ENCODE peak calls at places on chromosomes 5 and 9, in ten cellular contexts. Q is heart left ventricle, R is EH, E is EL, C is endothelial cell, M is kidney glomerular epithelial cell, T is KBM-7, A is hypothalamus, X is non-pigmented ciliary epithelial cell, O is H1. J is an unnamed sample.

GRCh38 chr9:106970219-106970975 is 107.4 kb downstream of the ZNF462 start:
- DNase-seq in R (peak), T (no peak), M (no peak), X (no peak), C (no peak), E (no peak), A (no peak), Q (no peak), O (no peak), J (no peak)

GRCh38 chr5:136011427-136012001 is 17.3 kb upstream of the TGFBI start:
- DNase-seq in X (no peak), E (peak), O (no peak), R (peak), T (no peak), M (peak), C (no peak), Q (no peak), A (no peak), J (no peak)

GRCh38 chr5:107067391-107067790 is 603.3 kb downstream of the EFNA5 start:
- DNase-seq in A (peak), M (no peak), T (no peak), C (no peak), X (no peak), Q (peak), O (no peak), R (no peak), E (no peak), J (no peak)

GRCh38 chr5:143025971-143026370 is 255.8 kb downstream of the ARHGAP26 start:
- DNase-seq in T (no peak), R (no peak), M (no peak), Q (no peak), C (no peak), X (no peak), A (no peak), O (no peak), E (peak), J (no peak)

GRCh38 chr9:121876658-121877271 is 216.3 kb downstream of the TTLL11 start:
- DNase-seq in T (no peak), Q (no peak), E (peak), C (no peak), O (no peak), A (no peak), R (peak), X (peak), M (peak), J (no peak)

GRCh38 chr9:214488-215448 is at the start of gene DOCK8:
- DNase-seq in O (no peak), T (peak), X (no peak), C (peak), Q (peak), R (peak), E (peak), M (no peak), A (no peak), J (peak)

GRCh38 chr5:95900383-95900958 is 61.2 kb downstream of the ELL2 start:
- DNase-seq in Q (peak), E (peak), X (peak), O (no peak), T (no peak), C (no peak), R (peak), A (peak), M (no peak), J (no peak)

GRCh38 chr5:172561151-172561550 is 79.9 kb upstream of the NEURL1B start:
- DNase-seq in T (no peak), O (no peak), R (peak), M (no peak), E (peak), C (no peak), X (no peak), A (no peak), Q (no peak), J (no peak)

GRCh38 chr5:81717221-81717620 is 33.7 kb downstream of the SSBP2 start:
- DNase-seq in E (peak), Q (no peak), O (no peak), C (no peak), A (no peak), X (no peak), R (peak), M (no peak), T (no peak), J (no peak)